ENCODE peak calls at places on chromosomes 3 and 15, in six cellular contexts. T is dermis microvascular lymphatic vessel endothelial cell, H is T-helper 2 cell, U is 8988T, O is activated gamma-delta T cell treated with Interleukin-2 at 50 U/mL for 16 hours, Y is fibroblast of mammary gland. G is an unnamed sample.

GRCh38 chr15:84981711-84982300 is at the start of gene PDE8A:
- DNase-seq in Y (peak; percentile 21), O (peak; percentile 46), U (peak; percentile 34), H (peak; percentile 37), T (peak; percentile 69), G (no peak)

GRCh38 chr3:12983326-12983725 is 89.9 kb downstream of the IQSEC1 start:
- DNase-seq in H (no peak), O (no peak), U (no peak), Y (no peak), T (no peak), G (no peak)

GRCh38 chr3:129518048-129518570 is 10.3 kb upstream of the RHO start:
- DNase-seq in O (no peak), H (no peak), Y (no peak), U (no peak), T (no peak), G (no peak)

GRCh38 chr15:58903232-58903631 is 30.2 kb downstream of the SLTM start:
- DNase-seq in Y (peak; percentile 83), H (no peak), O (no peak), U (no peak), T (no peak), G (no peak)

GRCh38 chr15:38481113-38481512 is 27.2 kb downstream of the FAM98B start:
- DNase-seq in T (no peak), Y (no peak), U (no peak), O (no peak), H (no peak), G (no peak)

GRCh38 chr3:40299721-40300335 is 9.7 kb upstream of the EIF1B start:
- DNase-seq in H (no peak), T (peak; percentile 65), Y (peak; percentile 87), O (no peak), U (no peak), G (no peak)

GRCh38 chr3:108899530-108899929 is 54.1 kb downstream of the GUCA1C start:
- DNase-seq in U (no peak), T (no peak), Y (no peak), O (no peak), H (no peak), G (no peak)

GRCh38 chr3:24367681-24368264 is 126.9 kb downstream of the THRB start:
- DNase-seq in O (no peak), T (no peak), Y (no peak), H (no peak), U (no peak), G (no peak)

GRCh38 chr3:186123012-186123411 is 14.1 kb upstream of the ETV5 start:
- DNase-seq in U (no peak), T (no peak), Y (no peak), H (no peak), O (no peak), G (no peak)

GRCh38 chr3:50519471-50520089 is 16.1 kb upstream of the CACNA2D2 start:
- DNase-seq in T (peak; percentile 45), O (peak; percentile 73), Y (peak; percentile 31), U (peak; percentile 89), H (peak; percentile 66), G (peak; percentile 16)

GRCh38 chr3:32249184-32249782 is 10.8 kb downstream of the CMTM8 start:
- DNase-seq in U (no peak), H (no peak), T (no peak), Y (peak; percentile 96), O (no peak), G (peak; percentile 85)

GRCh38 chr15:68126415-68126814 is 72.3 kb downstream of the PIAS1 start:
- DNase-seq in T (no peak), O (no peak), Y (peak; percentile 33), H (no peak), U (no peak), G (no peak)

GRCh38 chr3:127394031-127394430 is 106.2 kb upstream of the PRR20G start:
- DNase-seq in T (no peak), H (no peak), U (no peak), Y (no peak), O (no peak), G (no peak)

GRCh38 chr3:192597511-192597910 is 129.8 kb downstream of the FGF12 start:
- DNase-seq in O (no peak), H (no peak), U (no peak), T (no peak), Y (no peak), G (no peak)

GRCh38 chr3:141498592-141499223 is 11.9 kb downstream of the RASA2 start:
- DNase-seq in Y (no peak), H (peak; percentile 75), U (no peak), O (peak; percentile 83), T (peak; percentile 12), G (no peak)

GRCh38 chr3:192812736-192813383 is 85.5 kb upstream of the FGF12 start:
- DNase-seq in U (no peak), H (no peak), O (no peak), Y (peak; percentile 77), T (peak; percentile 67), G (peak; percentile 52)

GRCh38 chr3:93961489-93961888 is 12.2 kb downstream of the PROS1 start:
- DNase-seq in O (no peak), Y (no peak), U (no peak), T (no peak), H (no peak), G (no peak)

GRCh38 chr15:77173487-77173886 is 102.6 kb upstream of the TSPAN3 start:
- DNase-seq in H (no peak), O (no peak), U (no peak), T (no peak), Y (no peak), G (no peak)

GRCh38 chr3:149660462-149660861 is 2.6 kb upstream of the WWTR1 start:
- DNase-seq in T (no peak), Y (no peak), O (no peak), U (no peak), H (no peak), G (no peak)

GRCh38 chr15:99729920-99730319 is 3.3 kb downstream of the LYSMD4 start:
- DNase-seq in Y (peak; percentile 42), T (peak; percentile 60), O (no peak), H (no peak), U (no peak), G (peak; percentile 19)

GRCh38 chr3:131543714-131544113 is 40.9 kb upstream of the MRPL3 start:
- DNase-seq in U (no peak), Y (peak; percentile 98), T (peak; percentile 74), O (no peak), H (no peak), G (no peak)

GRCh38 chr3:108477511-108478147 is 32.8 kb downstream of the MYH15 start:
- DNase-seq in U (no peak), Y (peak; percentile 79), H (peak; percentile 36), O (peak; percentile 46), T (peak; percentile 75), G (peak; percentile 31)

GRCh38 chr15:49187537-49188245 is 17.6 kb downstream of the GALK2 start:
- DNase-seq in Y (peak; percentile 49), O (no peak), U (no peak), H (no peak), T (no peak), G (no peak)

GRCh38 chr3:14097616-14098391 is 26.9 kb downstream of the CHCHD4 start:
- DNase-seq in U (no peak), T (no peak), H (no peak), O (no peak), Y (no peak), G (no peak)

GRCh38 chr15:73296621-73297353 is 72.0 kb downstream of the HCN4 start:
- DNase-seq in T (no peak), U (no peak), H (no peak), O (no peak), Y (no peak), G (no peak)

GRCh38 chr3:9846231-9846630 is 2.4 kb upstream of the RPUSD3 start:
- DNase-seq in H (no peak), T (no peak), O (no peak), Y (no peak), U (no peak), G (no peak)

GRCh38 chr3:107431298-107432012 is 54.2 kb downstream of the CCDC54 start:
- DNase-seq in H (peak; percentile 5), T (peak; percentile 36), Y (peak; percentile 59), O (peak; percentile 11), U (peak; percentile 67), G (peak; percentile 69)

GRCh38 chr3:72347819-72348319 is 500.4 kb downstream of the SHQ1 start:
- DNase-seq in Y (no peak), U (no peak), T (peak; percentile 69), H (no peak), O (peak; percentile 36), G (no peak)

G was measured in SW 1271.